ENCODE peak calls at places on chromosome X, in nine cellular contexts. A is GM18507, E is NCI-H510A, G is esophagus squamous epithelium, K is NCI-H1105, U is memory B cell, J is WTC11, Z is HEK293T, D is GM13977. I is an unnamed sample.

GRCh38 chrX:152136312-152136711 is 2.1 kb downstream of the MAGEA10 start:
- DNase-seq in A (no peak), E (no peak), G (no peak), K (no peak), U (no peak), J (no peak), Z (no peak), D (no peak), I (no peak)

GRCh38 chrX:97446298-97446882 is 562.7 kb downstream of the RPA4 start:
- DNase-seq in A (no peak), E (no peak), G (no peak), K (no peak), U (no peak), J (no peak), Z (no peak), D (no peak), I (no peak)

GRCh38 chrX:7147431-7147977 is at the start of gene STS:
- DNase-seq in A (no peak), E (no peak), G (peak), K (no peak), U (no peak), J (peak), Z (no peak), D (peak), I (peak)

GRCh38 chrX:115966920-115967319 is 203.6 kb upstream of the AGTR2 start:
- DNase-seq in A (no peak), E (no peak), G (no peak), K (no peak), U (no peak), J (no peak), Z (no peak), D (no peak), I (no peak)

GRCh38 chrX:48474127-48474526 is 1.9 kb upstream of the FTSJ1 start:
- DNase-seq in A (no peak), E (no peak), G (no peak), K (no peak), U (no peak), J (peak), Z (peak), D (no peak), I (no peak)

GRCh38 chrX:148501121-148502066 is 977 bp downstream of the AFF2 start:
- DNase-seq in A (no peak), E (no peak), G (no peak), K (peak), U (peak), J (peak), Z (peak), D (peak), I (no peak)

GRCh38 chrX:123859409-123859827 is 435 bp upstream of the XIAP start:
- DNase-seq in A (no peak), E (no peak), G (no peak), K (peak), U (no peak), J (no peak), Z (no peak), D (no peak), I (no peak)

GRCh38 chrX:96244955-96245354 is 439.7 kb upstream of the DIAPH2 start:
- DNase-seq in A (no peak), E (no peak), G (no peak), K (peak), U (no peak), J (no peak), Z (no peak), D (no peak), I (no peak)

GRCh38 chrX:118215346-118215745 is 98.7 kb upstream of the KLHL13 start:
- DNase-seq in A (no peak), E (no peak), G (no peak), K (no peak), U (no peak), J (no peak), Z (no peak), D (no peak), I (no peak)

GRCh38 chrX:154458116-154458953 is at the start of gene PLXNA3:
- DNase-seq in A (peak), E (no peak), G (no peak), K (peak), U (peak), J (peak), Z (peak), D (peak), I (peak)

GRCh38 chrX:38109042-38109904 is 102.9 kb downstream of the SYTL5 start:
- DNase-seq in A (no peak), E (no peak), G (no peak), K (no peak), U (no peak), J (no peak), Z (no peak), D (no peak), I (no peak)

GRCh38 chrX:29138003-29138402 is 550.8 kb downstream of the IL1RAPL1 start:
- DNase-seq in A (no peak), E (no peak), G (no peak), K (no peak), U (no peak), J (no peak), Z (no peak), D (no peak), I (no peak)

GRCh38 chrX:46791927-46792825 is 33.3 kb upstream of the SLC9A7 start:
- DNase-seq in A (peak), E (no peak), G (no peak), K (no peak), U (no peak), J (peak), Z (no peak), D (peak), I (no peak)

GRCh38 chrX:3757510-3758025 is 44.1 kb upstream of the PRKX start:
- DNase-seq in A (no peak), E (no peak), G (no peak), K (no peak), U (no peak), J (no peak), Z (no peak), D (no peak), I (no peak)

GRCh38 chrX:17876135-17876534 is 15.0 kb upstream of the RAI2 start:
- DNase-seq in A (no peak), E (no peak), G (no peak), K (no peak), U (no peak), J (no peak), Z (no peak), D (no peak), I (no peak)

GRCh38 chrX:439236-439635 is 52.5 kb upstream of the PPP2R3B start:
- DNase-seq in A (no peak), E (no peak), G (no peak), K (no peak), U (no peak), J (no peak), Z (no peak), D (no peak), I (no peak)

GRCh38 chrX:56564921-56565861 is 1.8 kb downstream of the UBQLN2 start:
- DNase-seq in A (no peak), E (no peak), G (no peak), K (no peak), U (no peak), J (no peak), Z (no peak), D (no peak), I (no peak)

GRCh38 chrX:150536455-150537116 is 31.8 kb upstream of the MTM1 start:
- DNase-seq in A (no peak), E (no peak), G (no peak), K (no peak), U (no peak), J (no peak), Z (peak), D (no peak), I (no peak)

GRCh38 chrX:94400488-94400887 is 726.5 kb downstream of the FAM133A start:
- DNase-seq in A (no peak), E (peak), G (no peak), K (no peak), U (no peak), J (peak), Z (no peak), D (no peak), I (no peak)

GRCh38 chrX:134548257-134548732 is 88.3 kb downstream of the HPRT1 start:
- DNase-seq in A (no peak), E (peak), G (no peak), K (peak), U (no peak), J (no peak), Z (no peak), D (peak), I (no peak)

GRCh38 chrX:111519215-111519614 is 7.8 kb downstream of the SERTM2 start:
- DNase-seq in A (no peak), E (no peak), G (no peak), K (peak), U (no peak), J (no peak), Z (no peak), D (no peak), I (no peak)

GRCh38 chrX:7789200-7789599 is 53.8 kb upstream of the VCX start:
- DNase-seq in A (no peak), E (no peak), G (no peak), K (no peak), U (no peak), J (no peak), Z (no peak), D (no peak), I (no peak)

GRCh38 chrX:13691845-13692334 is 3.0 kb downstream of the RAB9A start:
- DNase-seq in A (no peak), E (no peak), G (no peak), K (no peak), U (no peak), J (no peak), Z (no peak), D (no peak), I (no peak)

GRCh38 chrX:35006361-35006760 is 63.8 kb downstream of the FAM47B start:
- DNase-seq in A (no peak), E (no peak), G (no peak), K (no peak), U (no peak), J (no peak), Z (no peak), D (no peak), I (no peak)

GRCh38 chrX:129523076-129524055 is at the start of gene SMARCA1:
- DNase-seq in A (no peak), E (peak), G (no peak), K (no peak), U (peak), J (peak), Z (peak), D (no peak), I (no peak)

GRCh38 chrX:49231333-49232000 is 1.7 kb downstream of the CACNA1F start:
- DNase-seq in A (no peak), E (no peak), G (no peak), K (no peak), U (no peak), J (no peak), Z (no peak), D (no peak), I (no peak)